ENCODE peak calls at places on chromosome 11, in ten cellular contexts. A is gastrocnemius medialis; I is psoas muscle; R is right cardiac atrium; M is lung; P is left lung; H is body of pancreas; S is heart left ventricle; B is CD8-positive, alpha-beta T cell; C is A549. X is an unnamed sample.
A peak's percentile ranks its signal among the peaks of the same experiment; 100 is the strongest.

GRCh38 chr11:40161855-40162410 is 1297.5 kb downstream of the LRRC4C start:
- ATAC-seq in A (no peak), I (no peak), R (peak; percentile 26), M (no peak), P (no peak), H (no peak), S (no peak), B (no peak), C (no peak), X (no peak)

GRCh38 chr11:119623682-119624081 is 105.3 kb downstream of the NECTIN1 start:
- ATAC-seq in A (no peak), I (no peak), R (no peak), M (no peak), P (no peak), H (no peak), S (no peak), B (no peak), C (peak; percentile 17), X (no peak)

GRCh38 chr11:103929168-103929903 is 107.1 kb upstream of the DDI1 start:
- ATAC-seq in A (no peak), I (no peak), R (no peak), M (no peak), P (no peak), H (no peak), S (no peak), B (no peak), C (no peak), X (no peak)

GRCh38 chr11:42344204-42344792 is 884.8 kb upstream of the LRRC4C start:
- ATAC-seq in A (no peak), I (no peak), R (no peak), M (no peak), P (no peak), H (no peak), S (no peak), B (no peak), C (no peak), X (no peak)

GRCh38 chr11:36449566-36450390 is 60.3 kb downstream of the TRAF6 start:
- ATAC-seq in A (no peak), I (no peak), R (peak; percentile 34), M (no peak), P (peak; percentile 80), H (peak; percentile 63), S (peak; percentile 31), B (no peak), C (no peak), X (no peak)

GRCh38 chr11:6660712-6661111 is 5.1 kb upstream of the DCHS1 start:
- ATAC-seq in A (no peak), I (no peak), R (no peak), M (no peak), P (no peak), H (no peak), S (no peak), B (no peak), C (no peak), X (no peak)

GRCh38 chr11:96279421-96280290 is 63.3 kb downstream of the MAML2 start:
- ATAC-seq in A (no peak), I (no peak), R (peak; percentile 53), M (no peak), P (peak; percentile 87), H (no peak), S (no peak), B (peak; percentile 51), C (peak; percentile 70), X (no peak)

GRCh38 chr11:45646275-45646970 is 19.0 kb downstream of the CHST1 start:
- ATAC-seq in A (peak; percentile 79), I (peak; percentile 79), R (peak; percentile 56), M (no peak), P (no peak), H (no peak), S (peak; percentile 65), B (peak; percentile 69), C (no peak), X (peak; percentile 28)

GRCh38 chr11:109486129-109486528 is 64.1 kb downstream of the C11orf87 start:
- ATAC-seq in A (no peak), I (no peak), R (no peak), M (no peak), P (no peak), H (no peak), S (no peak), B (no peak), C (no peak), X (no peak)

GRCh38 chr11:15142838-15143237 is 28.1 kb downstream of the INSC start:
- ATAC-seq in A (no peak), I (no peak), R (no peak), M (no peak), P (no peak), H (no peak), S (no peak), B (no peak), C (no peak), X (no peak)

GRCh38 chr11:81497202-81497804 is 1236.4 kb downstream of the FAM181B start:
- ATAC-seq in A (no peak), I (no peak), R (no peak), M (no peak), P (peak; percentile 74), H (no peak), S (no peak), B (no peak), C (no peak), X (no peak)

GRCh38 chr11:104776501-104777170 is 121.6 kb downstream of the CASP12 start:
- ATAC-seq in A (no peak), I (no peak), R (no peak), M (no peak), P (no peak), H (no peak), S (no peak), B (no peak), C (no peak), X (no peak)

GRCh38 chr11:119615003-119615878 is 113.8 kb downstream of the NECTIN1 start:
- ATAC-seq in A (no peak), I (no peak), R (peak; percentile 34), M (peak; percentile 66), P (peak; percentile 86), H (peak; percentile 81), S (peak; percentile 62), B (no peak), C (peak; percentile 85), X (peak; percentile 46)

GRCh38 chr11:115219378-115219777 is 284.8 kb downstream of the CADM1 start:
- ATAC-seq in A (peak; percentile 64), I (peak; percentile 57), R (peak; percentile 29), M (no peak), P (no peak), H (no peak), S (peak; percentile 41), B (no peak), C (no peak), X (no peak)

GRCh38 chr11:73510106-73510505 is 87.8 kb downstream of the FAM168A start:
- ATAC-seq in A (no peak), I (no peak), R (no peak), M (no peak), P (no peak), H (no peak), S (no peak), B (no peak), C (no peak), X (no peak)

GRCh38 chr11:64027619-64028397 is 7.9 kb upstream of the FLRT1 start:
- ATAC-seq in A (no peak), I (no peak), R (no peak), M (no peak), P (peak; percentile 25), H (no peak), S (no peak), B (no peak), C (peak; percentile 4), X (no peak)

GRCh38 chr11:65781962-65782815 is 1.4 kb upstream of the AP5B1 start:
- ATAC-seq in A (no peak), I (no peak), R (no peak), M (no peak), P (no peak), H (no peak), S (no peak), B (no peak), C (no peak), X (no peak)
- H3K4me1 ChIP-seq in A (peaks cover 9% of the 10 kb centered on the region), I (peaks cover 12% of the 10 kb centered on the region), R (no peaks in the 10 kb centered on the region), M (peaks cover 11% of the 10 kb centered on the region), P (peaks cover 10% of the 10 kb centered on the region), H (peaks cover 45% of the 10 kb centered on the region), S (peaks cover 15% of the 10 kb centered on the region), B (peaks cover 36% of the 10 kb centered on the region), C (peaks cover 15% of the 10 kb centered on the region), X (peaks cover 20% of the 10 kb centered on the region)

DNA sequence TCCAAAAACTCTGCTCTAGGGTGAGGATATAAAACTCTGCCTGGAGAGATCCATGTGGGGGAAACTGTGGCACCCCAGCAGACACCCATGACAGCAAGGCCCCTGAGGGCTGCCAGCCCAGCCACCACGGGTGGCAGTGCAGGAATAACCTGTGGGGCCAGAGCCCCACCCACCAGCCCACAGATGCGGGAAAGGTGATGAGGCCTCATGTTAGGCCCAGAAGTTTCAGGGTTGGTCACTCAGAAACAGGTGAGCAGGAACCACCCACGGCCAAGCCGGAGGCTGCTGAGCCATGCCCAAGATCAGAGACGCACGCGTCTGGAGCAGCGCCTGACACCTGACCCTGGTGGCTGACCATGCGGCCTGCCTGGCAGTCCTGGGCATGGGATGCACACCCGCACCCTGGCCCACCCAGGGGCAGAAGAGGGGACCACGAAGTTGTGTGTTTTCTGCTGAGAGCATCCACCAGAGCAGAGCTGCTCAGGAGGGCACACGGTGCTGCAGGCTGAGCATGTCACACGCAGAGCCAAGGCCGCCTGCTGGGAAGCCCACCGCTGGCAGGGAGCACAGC is 41.3 kb downstream of the DUSP8 start:
- ATAC-seq in A (no peak), I (no peak), R (no peak), M (no peak), P (no peak), H (no peak), S (no peak), B (no peak), C (no peak), X (no peak)
- H3K27ac ChIP-seq in A (peak overlapping the region; percentile 86), I (peak overlapping the region; percentile 89), R (peak overlapping the region; percentile 73), M (no peak overlapping the region), P (no peak overlapping the region), H (no peak overlapping the region), S (peak overlapping the region; percentile 87), B (no peak overlapping the region), C (no peak overlapping the region), X (no peak overlapping the region)

GRCh38 chr11:128845334-128845780 is 21.7 kb downstream of the KCNJ1 start:
- ATAC-seq in A (no peak), I (no peak), R (peak; percentile 36), M (no peak), P (no peak), H (no peak), S (no peak), B (peak; percentile 40), C (no peak), X (no peak)
- H3K4me1 ChIP-seq in A (no peaks in the 10 kb centered on the region), I (no peaks in the 10 kb centered on the region), R (no peaks in the 10 kb centered on the region), M (peaks cover 6% of the 10 kb centered on the region), P (no peaks in the 10 kb centered on the region), H (peaks cover 45% of the 10 kb centered on the region), S (peaks cover 4% of the 10 kb centered on the region), B (peaks cover 14% of the 10 kb centered on the region), C (no peaks in the 10 kb centered on the region), X (no peaks in the 10 kb centered on the region)

DNA sequence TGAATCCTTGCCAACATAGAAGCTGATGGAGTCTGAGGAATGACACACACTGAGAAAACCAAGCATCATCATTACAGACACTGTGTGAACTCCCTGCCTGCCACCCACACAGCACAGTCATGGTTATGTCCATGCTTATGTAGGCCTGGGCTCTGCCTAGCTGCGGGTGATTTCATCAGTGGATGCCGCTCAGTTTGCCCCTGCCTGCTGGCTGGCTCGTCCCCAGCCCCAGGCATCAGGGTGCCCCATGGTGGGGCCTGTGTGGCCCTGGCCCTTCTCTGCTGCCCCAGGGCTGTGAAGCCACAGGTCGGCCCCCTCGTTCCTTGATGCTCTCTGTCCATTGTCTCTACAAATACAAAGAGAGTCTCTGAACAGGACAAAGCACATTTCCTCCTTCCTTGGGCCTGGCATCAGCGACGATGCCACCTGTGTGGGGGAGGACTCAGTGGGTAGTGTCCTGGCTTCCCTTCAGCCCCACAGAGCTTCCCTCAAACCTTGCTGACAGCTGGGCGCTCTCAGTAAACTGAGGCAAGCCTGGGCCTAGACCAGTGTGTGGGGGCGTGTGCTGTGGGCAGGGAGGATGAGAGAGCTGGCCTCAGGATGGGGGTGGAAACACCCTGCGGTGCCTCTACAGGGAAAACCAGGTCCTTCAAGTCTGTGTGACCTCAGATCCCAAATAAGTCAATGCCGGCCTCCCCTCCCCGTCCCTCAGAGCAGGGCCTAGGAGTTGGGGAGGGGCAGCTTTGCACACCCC is 20.0 kb upstream of the TUB start:
- ATAC-seq in A (no peak), I (no peak), R (no peak), M (no peak), P (no peak), H (peak; percentile 26), S (no peak), B (no peak), C (no peak), X (no peak)
- H3K27ac ChIP-seq in A (no peak overlapping the region), I (no peak overlapping the region), R (no peak overlapping the region), M (no peak overlapping the region), P (no peak overlapping the region), H (no peak overlapping the region), S (peak overlapping the region; percentile 3), B (no peak overlapping the region), C (no peak overlapping the region), X (peak overlapping the region; percentile 26)

X was measured in gastroesophageal sphincter.